ENCODE peak calls at places on chromosomes 7 and 10, in eight cellular contexts. One of them, this sample, is unnamed. For H3K27me3, the result is how much of the 10 kb centered on the place peaks cover.

GRCh38 chr7:156034397-156034796 is 222.1 kb upstream of the SHH start:
- DNase-seq in brain microvascular endothelial cell: no peak
- DNase-seq in mesendoderm: no peak
- DNase-seq in breast epithelium: no peak
- DNase-seq in Panc1: no peak
- DNase-seq in fibroblast of lung: no peak
- DNase-seq in thoracic aorta: no peak
- DNase-seq in upper lobe of right lung: no peak
- DNase-seq in this sample: no peak

GRCh38 chr7:15751191-15751701 is 64.8 kb upstream of the MEOX2 start:
- DNase-seq in mesendoderm: no peak
- DNase-seq in fibroblast of lung: peak
- DNase-seq in upper lobe of right lung: no peak
- DNase-seq in breast epithelium: no peak
- DNase-seq in Panc1: no peak
- DNase-seq in thoracic aorta: no peak
- DNase-seq in brain microvascular endothelial cell: peak
- DNase-seq in this sample: no peak

GRCh38 chr10:33772370-33773331 is 438.2 kb upstream of the NRP1 start:
- DNase-seq in breast epithelium: no peak
- DNase-seq in Panc1: no peak
- DNase-seq in mesendoderm: peak
- DNase-seq in thoracic aorta: no peak
- DNase-seq in fibroblast of lung: peak
- DNase-seq in brain microvascular endothelial cell: no peak
- DNase-seq in upper lobe of right lung: no peak
- DNase-seq in this sample: no peak

GRCh38 chr7:351681-352480 is 61.9 kb downstream of the FOXL3 start:
- DNase-seq in brain microvascular endothelial cell: no peak
- DNase-seq in Panc1: no peak
- DNase-seq in fibroblast of lung: no peak
- DNase-seq in breast epithelium: no peak
- DNase-seq in thoracic aorta: no peak
- DNase-seq in upper lobe of right lung: no peak
- DNase-seq in mesendoderm: no peak
- DNase-seq in this sample: no peak

GRCh38 chr10:102115775-102116174 is 4.4 kb downstream of the LDB1 start:
- DNase-seq in fibroblast of lung: no peak
- DNase-seq in breast epithelium: no peak
- DNase-seq in upper lobe of right lung: no peak
- DNase-seq in thoracic aorta: no peak
- DNase-seq in Panc1: no peak
- DNase-seq in brain microvascular endothelial cell: no peak
- DNase-seq in mesendoderm: no peak
- DNase-seq in this sample: no peak

GRCh38 chr7:42929449-42929848 is 2.5 kb downstream of the PSMA2 start:
- DNase-seq in fibroblast of lung: no peak
- DNase-seq in breast epithelium: no peak
- DNase-seq in thoracic aorta: no peak
- DNase-seq in Panc1: no peak
- DNase-seq in mesendoderm: no peak
- DNase-seq in brain microvascular endothelial cell: no peak
- DNase-seq in upper lobe of right lung: no peak
- DNase-seq in this sample: no peak

GRCh38 chr7:55060085-55060484 is 41.3 kb downstream of the EGFR start:
- DNase-seq in mesendoderm: no peak
- DNase-seq in Panc1: no peak
- DNase-seq in thoracic aorta: no peak
- DNase-seq in upper lobe of right lung: no peak
- DNase-seq in breast epithelium: no peak
- DNase-seq in fibroblast of lung: no peak
- DNase-seq in brain microvascular endothelial cell: no peak
- DNase-seq in this sample: no peak

GRCh38 chr7:43502941-43503340 is 80.0 kb upstream of the STK17A start:
- DNase-seq in breast epithelium: no peak
- DNase-seq in brain microvascular endothelial cell: no peak
- DNase-seq in upper lobe of right lung: no peak
- DNase-seq in Panc1: no peak
- DNase-seq in thoracic aorta: no peak
- DNase-seq in mesendoderm: no peak
- DNase-seq in fibroblast of lung: no peak
- DNase-seq in this sample: no peak

GRCh38 chr10:75498866-75499265 is 67.4 kb downstream of the LRMDA start:
- DNase-seq in fibroblast of lung: no peak
- DNase-seq in breast epithelium: no peak
- DNase-seq in Panc1: no peak
- DNase-seq in mesendoderm: no peak
- DNase-seq in brain microvascular endothelial cell: no peak
- DNase-seq in upper lobe of right lung: no peak
- DNase-seq in thoracic aorta: no peak
- DNase-seq in this sample: no peak

GRCh38 chr10:121595321-121595805 is 2.9 kb downstream of the FGFR2 start:
- DNase-seq in breast epithelium: no peak
- DNase-seq in mesendoderm: no peak
- DNase-seq in brain microvascular endothelial cell: no peak
- DNase-seq in thoracic aorta: no peak
- DNase-seq in fibroblast of lung: peak
- DNase-seq in Panc1: no peak
- DNase-seq in upper lobe of right lung: no peak
- DNase-seq in this sample: no peak

GRCh38 chr10:121596668-121597503 is 1.4 kb downstream of the FGFR2 start:
- DNase-seq in mesendoderm: peak
- DNase-seq in upper lobe of right lung: peak
- DNase-seq in fibroblast of lung: peak
- DNase-seq in brain microvascular endothelial cell: no peak
- DNase-seq in thoracic aorta: no peak
- DNase-seq in breast epithelium: no peak
- DNase-seq in Panc1: no peak
- DNase-seq in this sample: peak

GRCh38 chr10:121594623-121595320 is 3.5 kb downstream of the FGFR2 start:
- DNase-seq in breast epithelium: no peak
- DNase-seq in upper lobe of right lung: no peak
- DNase-seq in fibroblast of lung: peak
- DNase-seq in Panc1: no peak
- DNase-seq in brain microvascular endothelial cell: no peak
- DNase-seq in thoracic aorta: no peak
- DNase-seq in mesendoderm: no peak
- DNase-seq in this sample: no peak

GRCh38 chr10:121597504-121598241 is 571 bp downstream of the FGFR2 start:
- DNase-seq in fibroblast of lung: no peak
- DNase-seq in thoracic aorta: no peak
- DNase-seq in breast epithelium: no peak
- DNase-seq in upper lobe of right lung: no peak
- DNase-seq in brain microvascular endothelial cell: no peak
- DNase-seq in Panc1: no peak
- DNase-seq in mesendoderm: peak
- DNase-seq in this sample: no peak

DNA sequence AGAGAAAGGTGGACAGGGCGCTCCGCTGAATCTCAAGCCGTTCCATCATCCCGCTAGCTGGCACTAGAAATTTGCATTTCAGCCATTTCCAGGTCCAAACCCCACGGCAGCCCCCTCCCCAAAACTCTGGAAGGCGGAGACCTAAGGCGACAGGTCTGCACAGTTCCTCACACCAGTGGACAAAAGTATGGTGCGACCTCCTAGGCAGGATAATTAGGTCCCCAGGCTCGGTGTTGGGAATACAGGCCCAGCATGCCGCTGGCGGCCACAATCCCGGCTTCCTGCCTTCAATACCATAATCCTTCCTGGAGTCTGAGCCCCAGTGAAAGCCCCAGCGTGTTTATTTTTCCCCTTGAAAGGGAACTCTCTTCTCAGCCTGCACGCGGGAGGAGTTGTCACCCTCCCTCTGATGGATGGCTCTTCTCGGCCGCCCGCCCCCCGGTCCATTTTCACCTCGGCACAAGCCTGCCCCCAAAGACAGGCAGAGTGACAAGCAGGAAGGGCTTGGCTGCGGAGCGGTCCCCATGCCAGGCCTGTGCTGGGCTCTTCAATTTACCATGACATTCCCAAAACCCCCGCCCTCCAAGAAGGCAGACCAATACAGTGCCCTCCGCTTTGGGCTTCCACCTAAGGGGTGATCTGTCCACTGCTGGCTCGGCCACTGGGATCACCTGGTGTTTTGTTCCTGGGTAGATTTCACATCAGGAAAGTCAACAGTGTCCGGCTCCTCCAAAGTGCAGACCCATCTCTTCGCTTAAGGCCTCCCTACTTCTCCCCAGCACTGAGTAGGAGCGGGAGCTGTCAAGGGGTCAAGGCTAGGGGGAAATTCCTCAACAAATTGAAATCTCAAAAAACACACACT is 2.2 kb downstream of the FGFR2 start:
- DNase-seq in mesendoderm: peak
- DNase-seq in upper lobe of right lung: no peak
- DNase-seq in thoracic aorta: no peak
- DNase-seq in brain microvascular endothelial cell: no peak
- DNase-seq in fibroblast of lung: no peak
- DNase-seq in breast epithelium: no peak
- DNase-seq in Panc1: no peak
- DNase-seq in this sample: no peak
- H3K4me3 ChIP-seq in mesendoderm: peak
- H3K4me3 ChIP-seq in upper lobe of right lung: peak
- H3K4me3 ChIP-seq in thoracic aorta: peak
- H3K4me3 ChIP-seq in brain microvascular endothelial cell: no peak
- H3K4me3 ChIP-seq in fibroblast of lung: no peak
- H3K4me3 ChIP-seq in breast epithelium: peak
- H3K4me3 ChIP-seq in Panc1: no peak
- H3K4me3 ChIP-seq in this sample: peak

GRCh38 chr7:95686109-95686508 is 86.2 kb upstream of the DYNC1I1 start:
- DNase-seq in mesendoderm: peak
- DNase-seq in brain microvascular endothelial cell: peak
- DNase-seq in fibroblast of lung: peak
- DNase-seq in thoracic aorta: peak
- DNase-seq in upper lobe of right lung: no peak
- DNase-seq in Panc1: peak
- DNase-seq in breast epithelium: no peak
- DNase-seq in this sample: peak
- H3K27me3 ChIP-seq in mesendoderm: under half
- H3K27me3 ChIP-seq in brain microvascular endothelial cell: under half
- H3K27me3 ChIP-seq in fibroblast of lung: under half
- H3K27me3 ChIP-seq in thoracic aorta: under half
- H3K27me3 ChIP-seq in upper lobe of right lung: under half
- H3K27me3 ChIP-seq in Panc1: under half
- H3K27me3 ChIP-seq in breast epithelium: under half
- H3K27me3 ChIP-seq in this sample: under half

GRCh38 chr7:140168816-140169215 is 8.0 kb downstream of the KDM7A start:
- DNase-seq in breast epithelium: no peak
- DNase-seq in mesendoderm: no peak
- DNase-seq in Panc1: no peak
- DNase-seq in brain microvascular endothelial cell: no peak
- DNase-seq in thoracic aorta: no peak
- DNase-seq in upper lobe of right lung: no peak
- DNase-seq in fibroblast of lung: no peak
- DNase-seq in this sample: no peak

GRCh38 chr7:140160308-140160707 is 16.5 kb downstream of the KDM7A start:
- DNase-seq in breast epithelium: no peak
- DNase-seq in Panc1: no peak
- DNase-seq in brain microvascular endothelial cell: no peak
- DNase-seq in thoracic aorta: no peak
- DNase-seq in mesendoderm: peak
- DNase-seq in fibroblast of lung: peak
- DNase-seq in upper lobe of right lung: no peak
- DNase-seq in this sample: no peak

GRCh38 chr7:140161047-140161446 is 15.7 kb downstream of the KDM7A start:
- DNase-seq in thoracic aorta: no peak
- DNase-seq in mesendoderm: no peak
- DNase-seq in fibroblast of lung: no peak
- DNase-seq in upper lobe of right lung: no peak
- DNase-seq in brain microvascular endothelial cell: no peak
- DNase-seq in Panc1: no peak
- DNase-seq in breast epithelium: no peak
- DNase-seq in this sample: no peak

GRCh38 chr7:140170375-140170774 is 6.4 kb downstream of the KDM7A start:
- DNase-seq in Panc1: no peak
- DNase-seq in brain microvascular endothelial cell: no peak
- DNase-seq in thoracic aorta: no peak
- DNase-seq in upper lobe of right lung: no peak
- DNase-seq in breast epithelium: no peak
- DNase-seq in mesendoderm: no peak
- DNase-seq in fibroblast of lung: no peak
- DNase-seq in this sample: no peak

GRCh38 chr7:140165422-140165821 is 11.4 kb downstream of the KDM7A start:
- DNase-seq in upper lobe of right lung: no peak
- DNase-seq in fibroblast of lung: peak
- DNase-seq in Panc1: peak
- DNase-seq in thoracic aorta: no peak
- DNase-seq in brain microvascular endothelial cell: peak
- DNase-seq in breast epithelium: no peak
- DNase-seq in mesendoderm: peak
- DNase-seq in this sample: no peak
- H3K4me3 ChIP-seq in upper lobe of right lung: no peak
- H3K4me3 ChIP-seq in fibroblast of lung: no peak
- H3K4me3 ChIP-seq in Panc1: peak
- H3K4me3 ChIP-seq in thoracic aorta: no peak
- H3K4me3 ChIP-seq in brain microvascular endothelial cell: no peak
- H3K4me3 ChIP-seq in breast epithelium: no peak
- H3K4me3 ChIP-seq in mesendoderm: no peak
- H3K4me3 ChIP-seq in this sample: no peak

GRCh38 chr7:154653281-154653680 is 349.6 kb downstream of the PAXIP1 start:
- DNase-seq in brain microvascular endothelial cell: no peak
- DNase-seq in Panc1: no peak
- DNase-seq in mesendoderm: no peak
- DNase-seq in breast epithelium: no peak
- DNase-seq in upper lobe of right lung: no peak
- DNase-seq in fibroblast of lung: no peak
- DNase-seq in thoracic aorta: no peak
- DNase-seq in this sample: no peak
- H3K27me3 ChIP-seq in brain microvascular endothelial cell: under half
- H3K27me3 ChIP-seq in Panc1: under half
- H3K27me3 ChIP-seq in mesendoderm: under half
- H3K27me3 ChIP-seq in breast epithelium: under half
- H3K27me3 ChIP-seq in upper lobe of right lung: under half
- H3K27me3 ChIP-seq in fibroblast of lung: under half
- H3K27me3 ChIP-seq in thoracic aorta: under half
- H3K27me3 ChIP-seq in this sample: under half

GRCh38 chr7:1546909-1547776 is 8.9 kb downstream of the TMEM184A start:
- DNase-seq in mesendoderm: no peak
- DNase-seq in upper lobe of right lung: no peak
- DNase-seq in breast epithelium: no peak
- DNase-seq in thoracic aorta: no peak
- DNase-seq in fibroblast of lung: no peak
- DNase-seq in Panc1: no peak
- DNase-seq in brain microvascular endothelial cell: no peak
- DNase-seq in this sample: no peak

GRCh38 chr7:1544178-1544895 is 11.7 kb downstream of the TMEM184A start:
- DNase-seq in breast epithelium: no peak
- DNase-seq in thoracic aorta: no peak
- DNase-seq in fibroblast of lung: no peak
- DNase-seq in upper lobe of right lung: no peak
- DNase-seq in Panc1: no peak
- DNase-seq in brain microvascular endothelial cell: no peak
- DNase-seq in mesendoderm: no peak
- DNase-seq in this sample: no peak

GRCh38 chr7:1546274-1546908 is 9.6 kb downstream of the TMEM184A start:
- DNase-seq in breast epithelium: no peak
- DNase-seq in thoracic aorta: no peak
- DNase-seq in fibroblast of lung: no peak
- DNase-seq in upper lobe of right lung: no peak
- DNase-seq in mesendoderm: no peak
- DNase-seq in brain microvascular endothelial cell: no peak
- DNase-seq in Panc1: no peak
- DNase-seq in this sample: no peak

GRCh38 chr7:1544896-1545416 is 11.0 kb downstream of the TMEM184A start:
- DNase-seq in mesendoderm: no peak
- DNase-seq in brain microvascular endothelial cell: no peak
- DNase-seq in breast epithelium: no peak
- DNase-seq in fibroblast of lung: no peak
- DNase-seq in thoracic aorta: no peak
- DNase-seq in upper lobe of right lung: no peak
- DNase-seq in Panc1: no peak
- DNase-seq in this sample: no peak

GRCh38 chr7:1545417-1546246 is 10.4 kb downstream of the TMEM184A start:
- DNase-seq in upper lobe of right lung: no peak
- DNase-seq in fibroblast of lung: no peak
- DNase-seq in breast epithelium: no peak
- DNase-seq in brain microvascular endothelial cell: no peak
- DNase-seq in mesendoderm: no peak
- DNase-seq in Panc1: no peak
- DNase-seq in thoracic aorta: no peak
- DNase-seq in this sample: no peak
- H3K4me3 ChIP-seq in upper lobe of right lung: no peak
- H3K4me3 ChIP-seq in fibroblast of lung: no peak
- H3K4me3 ChIP-seq in breast epithelium: no peak
- H3K4me3 ChIP-seq in brain microvascular endothelial cell: no peak
- H3K4me3 ChIP-seq in mesendoderm: no peak
- H3K4me3 ChIP-seq in Panc1: no peak
- H3K4me3 ChIP-seq in thoracic aorta: no peak
- H3K4me3 ChIP-seq in this sample: no peak

This sample was measured in left lung.